ENCODE peak calls at places on chromosome 7, in nine cellular contexts. I, X, K, T, N, V, R, H and Z are unnamed samples.

GRCh38 chr7:26861050-26861449 is 3.3 kb downstream of the SKAP2 start:
- DNase-seq in X (no peak), V (no peak), N (no peak), T (no peak), H (no peak), K (no peak), I (no peak), R (no peak), Z (no peak)

GRCh38 chr7:17299477-17299991 is 1.1 kb downstream of the AHR start:
- DNase-seq in I (peak; percentile 28), K (no peak), N (no peak), V (no peak), X (no peak), T (no peak), R (no peak), H (peak; percentile 31), Z (no peak)

GRCh38 chr7:55325371-55325792 is 39.8 kb upstream of the LANCL2 start:
- DNase-seq in K (no peak), N (peak; percentile 80), V (no peak), R (no peak), X (no peak), T (no peak), I (no peak), H (no peak), Z (no peak)

GRCh38 chr7:7565746-7566650 is 686 bp upstream of the MIOS start:
- DNase-seq in I (no peak), R (no peak), H (peak; percentile 51), V (no peak), T (no peak), K (peak; percentile 55), N (no peak), X (no peak), Z (peak; percentile 36)

GRCh38 chr7:26688936-26689506 is 175.4 kb downstream of the SKAP2 start:
- DNase-seq in T (no peak), N (no peak), X (no peak), K (no peak), V (no peak), I (no peak), H (no peak), R (no peak), Z (no peak)

GRCh38 chr7:155584763-155585531 is 38.6 kb upstream of the CNPY1 start:
- DNase-seq in R (no peak), T (no peak), I (no peak), K (no peak), X (no peak), N (peak; percentile 23), H (no peak), V (no peak), Z (no peak)

GRCh38 chr7:122544463-122544862 is 154.5 kb downstream of the RNF133 start:
- DNase-seq in H (peak; percentile 17), X (no peak), I (no peak), R (no peak), T (no peak), V (no peak), N (no peak), K (no peak), Z (no peak)

GRCh38 chr7:42932861-42933591 is 850 bp downstream of the MRPL32 start:
- DNase-seq in X (no peak), V (no peak), T (peak; percentile 6), R (no peak), K (no peak), I (no peak), H (peak; percentile 34), N (no peak), Z (peak; percentile 46)

GRCh38 chr7:104096683-104097082 is 107.2 kb upstream of the RELN start:
- DNase-seq in V (no peak), H (no peak), X (peak; percentile 2), N (no peak), R (no peak), I (no peak), T (no peak), K (no peak), Z (peak; percentile 36)

GRCh38 chr7:123679614-123680013 is 23.9 kb downstream of the LMOD2 start:
- DNase-seq in X (no peak), K (no peak), I (no peak), T (no peak), H (no peak), V (no peak), N (no peak), R (no peak), Z (no peak)

GRCh38 chr7:158952776-158953175 is 96.4 kb downstream of the DYNC2I1 start:
- DNase-seq in V (no peak), X (no peak), T (no peak), K (no peak), I (no peak), H (no peak), R (no peak), N (no peak), Z (no peak)

GRCh38 chr7:38185938-38186337 is 7.9 kb downstream of the STARD3NL start:
- DNase-seq in H (no peak), R (no peak), V (no peak), N (no peak), T (no peak), X (no peak), I (no peak), K (no peak), Z (no peak)

GRCh38 chr7:67940400-67940799 is 943.8 kb downstream of the TYW1 start:
- DNase-seq in V (no peak), I (no peak), K (no peak), T (no peak), H (no peak), R (no peak), N (no peak), X (no peak), Z (no peak)

GRCh38 chr7:42736931-42737330 is 174.9 kb downstream of the C7orf25 start:
- DNase-seq in T (no peak), V (no peak), X (no peak), R (no peak), N (no peak), I (no peak), H (no peak), K (no peak), Z (no peak)

GRCh38 chr7:28315565-28316420 is 96.5 kb upstream of the CREB5 start:
- DNase-seq in K (no peak), V (no peak), T (no peak), N (no peak), X (no peak), I (no peak), R (no peak), H (no peak), Z (no peak)

GRCh38 chr7:47852330-47853245 is 95.7 kb downstream of the PKD1L1 start:
- DNase-seq in V (no peak), K (no peak), H (no peak), T (no peak), N (no peak), X (no peak), R (no peak), I (no peak), Z (no peak)

GRCh38 chr7:16345979-16346958 is 75.1 kb downstream of the CRPPA start:
- DNase-seq in H (peak; percentile 32), T (no peak), V (no peak), N (peak; percentile 16), R (no peak), I (no peak), X (no peak), K (no peak), Z (no peak)

GRCh38 chr7:143305423-143306070 is 10.4 kb upstream of the CLCN1 start:
- DNase-seq in V (peak; percentile 52), R (peak; percentile 32), X (peak; percentile 68), N (no peak), I (peak; percentile 71), K (peak; percentile 86), H (peak; percentile 90), T (no peak), Z (peak; percentile 80)

GRCh38 chr7:105766421-105767191 is 109.8 kb downstream of the ATXN7L1 start:
- DNase-seq in X (no peak), K (no peak), R (no peak), V (no peak), T (no peak), H (no peak), N (no peak), I (no peak), Z (no peak)

GRCh38 chr7:22651534-22652243 is 75.3 kb upstream of the IL6 start:
- DNase-seq in H (no peak), T (no peak), R (no peak), V (no peak), X (no peak), N (no peak), K (no peak), I (no peak), Z (no peak)

GRCh38 chr7:97307521-97308108 is 190.1 kb downstream of the SDHAF3 start:
- DNase-seq in V (no peak), X (no peak), T (no peak), H (no peak), N (no peak), I (no peak), K (no peak), R (no peak), Z (no peak)

GRCh38 chr7:102433319-102434038 is at the start of gene ORAI2:
- DNase-seq in H (peak; percentile 82), T (peak; percentile 66), I (peak; percentile 85), V (peak; percentile 82), N (no peak), R (peak; percentile 79), K (peak; percentile 89), X (peak; percentile 70), Z (peak; percentile 97)

GRCh38 chr7:116021237-116021636 is 9.3 kb downstream of the TFEC start:
- DNase-seq in T (no peak), K (no peak), X (no peak), I (no peak), R (no peak), H (no peak), N (no peak), V (no peak), Z (no peak)